ENCODE peak calls at places on chromosome 11, in five cellular contexts. R is neural crest cell, A is glutamatergic neuron, P is AG09319, N is nephron progenitor cell. E is an unnamed sample.

GRCh38 chr11:96334219-96334618 is 8.8 kb downstream of the MAML2 start:
- DNase-seq in R (no peak), A (no peak), P (no peak), N (no peak), E (no peak)

GRCh38 chr11:72349616-72350218 is 84.6 kb downstream of the CLPB start:
- DNase-seq in R (no peak), A (peak), P (no peak), N (no peak), E (no peak)

GRCh38 chr11:32385998-32386397 is 49.3 kb downstream of the WT1 start:
- DNase-seq in R (no peak), A (no peak), P (no peak), N (no peak), E (no peak)

GRCh38 chr11:119028346-119029068 is 2.2 kb downstream of the SLC37A4 start:
- DNase-seq in R (no peak), A (no peak), P (no peak), N (no peak), E (peak)

GRCh38 chr11:101435406-101435805 is 148.4 kb downstream of the TRPC6 start:
- DNase-seq in R (no peak), A (no peak), P (no peak), N (no peak), E (no peak)

GRCh38 chr11:117950999-117951961 is 22.1 kb upstream of the TMPRSS13 start:
- DNase-seq in R (no peak), A (no peak), P (no peak), N (peak), E (no peak)

GRCh38 chr11:47400813-47401279 is 7.5 kb upstream of the SLC39A13 start:
- DNase-seq in R (no peak), A (no peak), P (no peak), N (no peak), E (no peak)

GRCh38 chr11:66157182-66157864 is 87.3 kb downstream of the PACS1 start:
- DNase-seq in R (no peak), A (no peak), P (no peak), N (no peak), E (no peak)

GRCh38 chr11:36010010-36010740 is 66.3 kb downstream of the LDLRAD3 start:
- DNase-seq in R (no peak), A (no peak), P (no peak), N (no peak), E (no peak)

GRCh38 chr11:126492331-126492730 is 136.8 kb downstream of the ST3GAL4 start:
- DNase-seq in R (no peak), A (no peak), P (no peak), N (no peak), E (no peak)

GRCh38 chr11:79074547-79074946 is 366.3 kb downstream of the TENM4 start:
- DNase-seq in R (no peak), A (no peak), P (no peak), N (no peak), E (no peak)

GRCh38 chr11:102730036-102730815 is 5.5 kb upstream of the MMP8 start:
- DNase-seq in R (no peak), A (no peak), P (peak), N (no peak), E (no peak)

GRCh38 chr11:86395061-86395551 is 20.4 kb downstream of the CCDC81 start:
- DNase-seq in R (no peak), A (no peak), P (peak), N (no peak), E (no peak)

GRCh38 chr11:110289472-110289871 is 6.9 kb downstream of the RDX start:
- DNase-seq in R (no peak), A (no peak), P (no peak), N (no peak), E (no peak)

GRCh38 chr11:18523079-18523478 is 3.7 kb downstream of the TSG101 start:
- DNase-seq in R (no peak), A (no peak), P (no peak), N (no peak), E (no peak)

GRCh38 chr11:18526130-18526520 is 617 bp downstream of the TSG101 start:
- DNase-seq in R (no peak), A (no peak), P (no peak), N (no peak), E (no peak)

GRCh38 chr11:18521123-18521522 is 5.6 kb downstream of the TSG101 start:
- DNase-seq in R (no peak), A (no peak), P (no peak), N (no peak), E (no peak)

GRCh38 chr11:18524248-18524647 is 2.5 kb downstream of the TSG101 start:
- DNase-seq in R (no peak), A (no peak), P (no peak), N (no peak), E (no peak)

GRCh38 chr11:18522388-18522787 is 4.4 kb downstream of the TSG101 start:
- DNase-seq in R (no peak), A (no peak), P (no peak), N (no peak), E (no peak)
- TF ChIP-seq CTCF in R (peak), A (no peak), P (no peak), N (no peak), E (no peak)

GRCh38 chr11:1629326-1630185 is at the start of gene KRTAP5-5:
- DNase-seq in R (no peak), A (no peak), P (no peak), N (no peak), E (no peak)
- TF ChIP-seq CTCF in R (no peak), A (no peak), P (no peak), N (no peak), E (no peak)

DNA sequence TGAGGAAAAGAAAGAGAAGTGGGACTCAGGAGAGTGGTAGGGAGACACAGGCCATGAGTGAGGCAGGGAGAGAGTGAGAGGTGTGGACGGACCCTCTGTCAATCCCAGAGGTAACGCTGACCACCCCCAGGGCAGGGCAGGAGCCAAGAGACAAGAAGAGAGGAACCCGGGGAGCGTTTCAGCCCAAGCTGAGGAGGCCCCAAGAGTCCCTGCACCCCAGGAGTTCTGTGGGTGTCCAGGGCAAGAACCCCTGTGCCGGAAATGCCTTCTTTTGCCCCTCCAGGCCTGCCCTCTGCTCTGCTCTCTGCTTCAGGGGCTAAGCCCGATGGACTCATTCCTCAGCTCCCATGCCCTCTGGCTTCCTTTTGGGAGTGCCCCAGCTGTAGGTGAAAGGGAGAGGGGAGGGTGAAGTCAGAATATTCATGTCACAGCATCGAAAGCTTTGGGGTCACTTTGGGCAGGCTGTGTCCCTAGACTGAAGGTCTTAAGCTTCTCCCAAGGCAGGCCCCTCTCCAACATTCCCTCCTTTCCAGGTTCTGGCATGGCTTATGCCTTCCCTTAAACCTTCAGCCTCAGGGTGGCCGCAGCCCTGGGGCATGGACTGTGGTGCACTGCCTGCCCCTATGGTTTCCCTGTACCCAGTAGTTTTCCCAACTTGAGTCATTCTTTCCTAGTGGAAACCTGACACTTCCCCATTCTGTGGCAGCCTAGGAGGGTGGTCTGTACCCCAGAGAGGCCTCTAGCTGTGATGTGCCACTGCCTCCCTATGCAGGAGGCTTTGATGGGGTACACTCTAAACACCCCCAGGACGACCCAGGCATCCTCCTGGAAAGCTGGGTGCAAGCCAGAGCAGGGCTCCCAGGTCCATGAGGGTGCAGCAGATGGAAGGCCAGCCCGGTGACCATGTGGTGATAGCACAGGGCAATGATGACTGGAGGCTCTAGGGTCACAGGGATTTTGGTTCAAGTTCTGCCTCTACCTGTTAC is 27.1 kb downstream of the MYEOV start:
- DNase-seq in R (no peak), A (no peak), P (no peak), N (no peak), E (no peak)
- TF ChIP-seq CTCF in R (no peak), A (no peak), P (no peak), N (no peak), E (no peak)

GRCh38 chr11:69911310-69912160 is 92.3 kb upstream of the FGF3 start:
- DNase-seq in R (no peak), A (peak), P (no peak), N (peak), E (no peak)

GRCh38 chr11:69912161-69912910 is 93.1 kb upstream of the FGF3 start:
- DNase-seq in R (no peak), A (peak), P (no peak), N (peak), E (no peak)

GRCh38 chr11:69914286-69915150 is 95.3 kb upstream of the FGF3 start:
- DNase-seq in R (no peak), A (peak), P (no peak), N (no peak), E (no peak)

GRCh38 chr11:69913591-69914285 is 94.5 kb upstream of the FGF3 start:
- DNase-seq in R (no peak), A (peak), P (no peak), N (peak), E (no peak)

DNA sequence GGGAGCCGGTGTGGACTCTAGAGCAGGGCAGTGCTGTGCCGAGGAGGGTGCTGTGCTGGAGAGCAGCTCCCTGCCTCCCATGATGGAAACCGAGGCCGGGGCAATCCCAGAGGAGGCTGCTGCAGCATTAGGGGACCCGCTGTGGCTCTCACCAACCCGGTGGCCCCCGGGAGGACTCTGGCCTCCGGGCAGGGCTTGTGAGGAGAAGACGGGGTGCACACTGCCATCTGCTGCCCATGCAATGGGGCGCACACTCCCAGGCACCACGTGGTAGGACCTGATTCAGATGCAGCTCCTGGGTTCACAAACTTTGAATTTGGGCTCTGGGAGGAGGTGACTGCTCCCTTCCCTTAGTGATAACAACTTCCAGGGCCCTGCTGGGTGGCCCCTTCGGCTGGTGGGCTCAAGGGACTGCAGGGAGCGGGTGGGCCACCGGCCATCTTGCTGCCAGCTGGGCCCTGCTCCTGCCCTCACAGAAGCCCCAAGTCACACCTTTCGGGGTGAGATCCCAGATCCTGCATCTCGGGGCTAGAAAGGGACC is 93.8 kb upstream of the FGF3 start:
- DNase-seq in R (no peak), A (peak), P (no peak), N (peak), E (no peak)
- TF ChIP-seq CTCF in R (peak), A (no peak), P (peak), N (no peak), E (no peak)

DNA sequence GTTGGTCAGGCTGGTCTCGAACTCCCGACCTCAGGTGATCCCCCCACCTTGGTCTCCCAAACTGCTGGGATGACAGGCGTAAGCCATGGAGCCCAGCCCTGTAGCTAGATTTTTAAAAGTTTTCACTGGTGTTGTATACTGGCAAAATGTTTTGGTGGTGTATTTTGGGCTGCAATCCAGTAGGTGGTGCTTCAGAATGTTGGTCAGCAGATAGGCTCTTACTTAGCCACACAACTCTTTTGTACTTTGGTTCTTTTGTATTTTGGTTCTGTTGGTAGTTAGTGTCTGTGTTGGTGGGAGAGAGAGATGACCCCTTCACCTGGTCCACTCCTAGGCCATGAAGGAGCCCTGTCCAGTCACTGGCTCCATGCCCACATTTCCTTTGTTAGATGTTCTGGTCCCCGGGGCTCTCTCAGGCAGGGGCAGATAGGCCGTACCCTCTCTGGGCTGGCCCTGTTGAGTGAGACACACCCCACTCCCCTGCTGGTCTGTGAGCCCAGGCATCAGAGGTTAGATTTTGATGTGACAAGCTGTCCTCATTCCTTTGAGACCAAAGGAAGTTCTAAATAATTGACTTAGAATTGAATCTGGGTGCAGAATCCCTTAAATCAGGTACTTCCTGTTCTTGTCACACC is 123.8 kb downstream of the DDX10 start:
- DNase-seq in R (no peak), A (no peak), P (no peak), N (no peak), E (no peak)
- TF ChIP-seq CTCF in R (peak), A (peak), P (peak), N (peak), E (peak)

GRCh38 chr11:64448599-64449380 is 89.8 kb downstream of the RPS6KA4 start:
- DNase-seq in R (peak), A (peak), P (peak), N (peak), E (peak)
- TF ChIP-seq CTCF in R (peak), A (peak), P (peak), N (peak), E (peak)

GRCh38 chr11:69013009-69013951 is at the start of gene MRGPRF:
- DNase-seq in R (no peak), A (peak), P (peak), N (peak), E (no peak)
- TF ChIP-seq CTCF in R (peak), A (peak), P (peak), N (peak), E (no peak)

GRCh38 chr11:129061466-129062194 is 119.0 kb upstream of the TP53AIP1 start:
- DNase-seq in R (no peak), A (no peak), P (no peak), N (no peak), E (no peak)
- TF ChIP-seq CTCF in R (no peak), A (no peak), P (no peak), N (no peak), E (no peak)